ENCODE peak calls at places on chromosomes 11 and 22, in four cellular contexts. One of them, this sample, is unnamed.

GRCh38 chr11:64314805-64315561 is 2.4 kb downstream of the TRMT112 start:
- DNase-seq in right lobe of liver: no peak
- DNase-seq in HCT116: no peak
- DNase-seq in kidney: no peak
- DNase-seq in this sample: no peak

GRCh38 chr22:23657712-23658111 is 25.6 kb upstream of the DRICH1 start:
- DNase-seq in right lobe of liver: no peak
- DNase-seq in HCT116: no peak
- DNase-seq in kidney: no peak
- DNase-seq in this sample: no peak

GRCh38 chr22:44917372-44918165 is 92.2 kb downstream of the PHF21B start:
- DNase-seq in right lobe of liver: no peak
- DNase-seq in HCT116: no peak
- DNase-seq in kidney: peak; percentile 38
- DNase-seq in this sample: no peak

GRCh38 chr11:65316311-65316978 is 1.8 kb downstream of the CDC42EP2 start:
- DNase-seq in right lobe of liver: no peak
- DNase-seq in HCT116: no peak
- DNase-seq in kidney: no peak
- DNase-seq in this sample: no peak

GRCh38 chr11:17650601-17650911 is 68.8 kb upstream of the MYOD1 start:
- DNase-seq in right lobe of liver: no peak
- DNase-seq in HCT116: no peak
- DNase-seq in kidney: no peak
- DNase-seq in this sample: no peak

GRCh38 chr11:134950692-134951304 is 538.8 kb upstream of the B3GAT1 start:
- DNase-seq in right lobe of liver: no peak
- DNase-seq in HCT116: no peak
- DNase-seq in kidney: no peak
- DNase-seq in this sample: no peak

GRCh38 chr22:30877662-30878515 is 90.7 kb downstream of the MORC2 start:
- DNase-seq in right lobe of liver: no peak
- DNase-seq in HCT116: no peak
- DNase-seq in kidney: peak; percentile 59
- DNase-seq in this sample: no peak

GRCh38 chr11:129295746-129296145 is 79.9 kb upstream of the BARX2 start:
- DNase-seq in right lobe of liver: no peak
- DNase-seq in HCT116: no peak
- DNase-seq in kidney: no peak
- DNase-seq in this sample: peak; percentile 28

GRCh38 chr11:47215366-47215925 is 672 bp downstream of the DDB2 start:
- DNase-seq in right lobe of liver: no peak
- DNase-seq in HCT116: no peak
- DNase-seq in kidney: no peak
- DNase-seq in this sample: no peak

GRCh38 chr22:38462960-38463784 is 4.7 kb upstream of the KDELR3 start:
- DNase-seq in right lobe of liver: no peak
- DNase-seq in HCT116: no peak
- DNase-seq in kidney: peak; percentile 86
- DNase-seq in this sample: no peak

GRCh38 chr11:35424157-35424945 is 5.0 kb upstream of the SLC1A2 start:
- DNase-seq in right lobe of liver: no peak
- DNase-seq in HCT116: no peak
- DNase-seq in kidney: no peak
- DNase-seq in this sample: no peak

GRCh38 chr11:2301631-2302272 is at the start of the genes C11orf21 and TSPAN32:
- DNase-seq in right lobe of liver: no peak
- DNase-seq in HCT116: no peak
- DNase-seq in kidney: peak; percentile 77
- DNase-seq in this sample: no peak

GRCh38 chr11:16968196-16968595 is 46.0 kb downstream of the PLEKHA7 start:
- DNase-seq in right lobe of liver: no peak
- DNase-seq in HCT116: no peak
- DNase-seq in kidney: no peak
- DNase-seq in this sample: no peak

GRCh38 chr11:67384851-67385366 is 6.9 kb upstream of the RAD9A start:
- DNase-seq in right lobe of liver: no peak
- DNase-seq in HCT116: no peak
- DNase-seq in kidney: peak; percentile 85
- DNase-seq in this sample: no peak

GRCh38 chr11:27839226-27839913 is 139.1 kb upstream of the BDNF start:
- DNase-seq in right lobe of liver: no peak
- DNase-seq in HCT116: no peak
- DNase-seq in kidney: no peak
- DNase-seq in this sample: peak; percentile 23

GRCh38 chr11:131606936-131607335 is 236.5 kb downstream of the NTM start:
- DNase-seq in right lobe of liver: no peak
- DNase-seq in HCT116: no peak
- DNase-seq in kidney: no peak
- DNase-seq in this sample: no peak

GRCh38 chr11:11324090-11324489 is 29.0 kb downstream of the CSNK2A3 start:
- DNase-seq in right lobe of liver: no peak
- DNase-seq in HCT116: no peak
- DNase-seq in kidney: no peak
- DNase-seq in this sample: no peak

GRCh38 chr11:75523811-75524401 is 1.8 kb downstream of the GDPD5 start:
- DNase-seq in right lobe of liver: no peak
- DNase-seq in HCT116: no peak
- DNase-seq in kidney: no peak
- DNase-seq in this sample: no peak

GRCh38 chr11:75525433-75526191 is at the start of gene GDPD5:
- DNase-seq in right lobe of liver: peak; percentile 87
- DNase-seq in HCT116: peak; percentile 58
- DNase-seq in kidney: peak; percentile 94
- DNase-seq in this sample: peak; percentile 31

GRCh38 chr11:75524576-75525432 is 937 bp downstream of the GDPD5 start:
- DNase-seq in right lobe of liver: peak; percentile 29
- DNase-seq in HCT116: no peak
- DNase-seq in kidney: peak; percentile 84
- DNase-seq in this sample: no peak

GRCh38 chr11:75522645-75523044 is 3.1 kb downstream of the GDPD5 start:
- DNase-seq in right lobe of liver: no peak
- DNase-seq in HCT116: no peak
- DNase-seq in kidney: no peak
- DNase-seq in this sample: no peak

DNA sequence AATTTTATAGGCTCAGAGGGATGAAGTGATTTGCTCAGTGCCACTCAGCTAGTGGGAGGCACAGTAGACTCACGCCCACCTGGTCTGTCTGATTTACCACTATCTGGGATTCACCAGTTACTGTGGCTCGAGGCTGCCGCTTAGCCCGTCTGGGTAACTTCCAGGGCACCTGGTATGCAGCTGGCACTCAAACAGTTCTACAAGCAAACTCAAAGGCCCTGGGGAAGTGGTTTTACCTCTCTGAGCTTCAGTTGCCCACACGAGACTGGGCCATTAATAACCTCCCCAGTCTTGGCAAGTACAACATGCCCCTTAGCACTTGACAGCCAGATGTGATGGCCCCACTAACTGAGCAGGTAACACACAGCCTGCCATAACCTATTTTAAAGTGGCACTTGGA is 2.6 kb downstream of the GDPD5 start:
- DNase-seq in right lobe of liver: no peak
- DNase-seq in HCT116: no peak
- DNase-seq in kidney: no peak
- DNase-seq in this sample: no peak
- H3K4me3 ChIP-seq in right lobe of liver: no peak overlapping the region
- H3K4me3 ChIP-seq in HCT116: no peak overlapping the region
- H3K4me3 ChIP-seq in kidney: no peak overlapping the region
- H3K4me3 ChIP-seq in this sample: no peak overlapping the region

DNA sequence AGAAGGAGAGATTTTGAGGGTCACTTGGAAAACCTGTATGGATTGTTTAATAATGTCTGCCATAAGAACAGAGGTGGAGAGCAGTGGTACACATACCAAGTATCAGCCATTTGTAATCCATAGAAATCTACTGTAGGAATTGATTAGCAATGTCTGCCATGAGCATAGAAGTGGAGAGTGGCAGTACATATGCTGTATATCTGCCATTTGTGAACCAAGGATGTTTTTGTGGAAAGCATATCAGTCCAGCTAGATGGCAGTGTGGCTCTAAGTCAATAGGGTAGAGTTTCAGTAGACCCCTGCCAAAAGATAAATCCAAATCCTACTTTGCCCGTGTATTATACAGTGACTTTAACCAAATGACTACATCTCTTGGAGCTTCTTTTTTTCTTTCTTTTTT is 82.9 kb upstream of the SEZ6L start:
- DNase-seq in right lobe of liver: no peak
- DNase-seq in HCT116: no peak
- DNase-seq in kidney: no peak
- DNase-seq in this sample: no peak
- TF ChIP-seq CTCF in right lobe of liver: no peak
- TF ChIP-seq CTCF in HCT116: no peak
- TF ChIP-seq CTCF in kidney: no peak
- TF ChIP-seq CTCF in this sample: no peak

DNA sequence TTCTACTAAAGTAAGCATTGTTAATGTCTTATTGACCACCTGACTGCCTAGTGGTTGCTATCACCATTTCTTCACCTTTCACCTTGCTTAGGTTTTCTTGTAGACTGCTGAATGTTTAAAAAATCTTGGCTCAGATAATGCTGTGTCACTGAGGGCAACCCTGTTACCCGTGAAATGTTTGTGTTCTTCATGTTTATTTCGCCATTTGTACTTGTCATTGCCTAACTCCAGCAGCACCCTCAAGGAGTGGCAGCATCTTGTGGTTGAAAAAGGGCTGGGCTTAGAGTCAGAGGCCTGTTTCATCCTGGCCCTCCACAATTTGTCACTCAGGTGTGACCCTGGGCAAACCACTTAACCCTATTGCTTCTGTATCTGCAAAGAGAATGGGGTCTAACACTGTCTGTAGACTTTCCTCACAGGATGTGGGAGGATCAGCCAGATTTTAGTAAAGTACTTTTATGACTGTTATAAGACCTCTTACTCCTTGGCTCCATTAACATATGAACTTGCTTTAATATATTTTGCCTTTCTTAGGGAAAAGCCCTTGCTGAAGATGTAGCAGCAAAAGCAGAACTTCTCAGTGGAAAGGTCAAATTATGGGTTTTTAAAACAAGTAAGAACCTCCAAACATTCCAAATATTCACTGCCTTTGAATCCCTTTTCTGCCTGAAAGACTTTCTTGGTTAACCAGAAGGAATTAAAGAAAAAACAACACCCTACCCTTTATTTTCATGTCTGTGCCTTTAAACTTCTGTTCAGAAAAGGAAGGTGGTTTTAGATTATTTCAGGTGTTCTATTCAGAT is 154.5 kb upstream of the C11orf87 start:
- DNase-seq in right lobe of liver: no peak
- DNase-seq in HCT116: no peak
- DNase-seq in kidney: no peak
- DNase-seq in this sample: peak; percentile 19
- H3K4me3 ChIP-seq in right lobe of liver: no peak overlapping the region
- H3K4me3 ChIP-seq in HCT116: no peak overlapping the region
- H3K4me3 ChIP-seq in kidney: no peak overlapping the region
- H3K4me3 ChIP-seq in this sample: no peak overlapping the region

GRCh38 chr22:21972293-21972779 is 10.3 kb downstream of the TOP3B start:
- DNase-seq in right lobe of liver: peak; percentile 33
- DNase-seq in HCT116: no peak
- DNase-seq in kidney: no peak
- DNase-seq in this sample: no peak
- TF ChIP-seq CTCF in right lobe of liver: peak; percentile 82
- TF ChIP-seq CTCF in HCT116: peak; percentile 92
- TF ChIP-seq CTCF in kidney: peak; percentile 63
- TF ChIP-seq CTCF in this sample: peak; percentile 90

DNA sequence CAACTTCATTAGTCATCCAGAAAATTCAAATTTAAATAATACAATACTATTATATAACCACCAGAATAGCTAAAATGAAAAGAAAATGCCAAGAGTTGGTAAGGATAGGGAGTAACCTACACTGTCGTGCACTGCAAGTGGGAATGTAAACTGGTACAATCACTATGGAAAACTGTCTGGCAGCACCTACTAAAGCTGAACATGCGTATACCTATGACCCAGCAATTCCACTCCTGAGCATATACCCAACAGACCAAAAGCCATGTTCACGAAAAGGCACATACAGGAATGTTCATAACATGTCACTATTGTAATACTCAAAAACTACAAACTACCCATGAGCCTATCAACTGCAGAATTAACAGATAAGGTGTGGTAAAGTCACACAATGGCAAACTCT is 32.7 kb downstream of the DENND5A start:
- DNase-seq in right lobe of liver: no peak
- DNase-seq in HCT116: no peak
- DNase-seq in kidney: no peak
- DNase-seq in this sample: no peak
- H3K4me3 ChIP-seq in right lobe of liver: no peak overlapping the region
- H3K4me3 ChIP-seq in HCT116: no peak overlapping the region
- H3K4me3 ChIP-seq in kidney: no peak overlapping the region
- H3K4me3 ChIP-seq in this sample: no peak overlapping the region

GRCh38 chr11:32233928-32234327 is 143.1 kb downstream of the RCN1 start:
- DNase-seq in right lobe of liver: no peak
- DNase-seq in HCT116: no peak
- DNase-seq in kidney: no peak
- DNase-seq in this sample: no peak

GRCh38 chr11:32232516-32232915 is 141.6 kb downstream of the RCN1 start:
- DNase-seq in right lobe of liver: no peak
- DNase-seq in HCT116: no peak
- DNase-seq in kidney: no peak
- DNase-seq in this sample: no peak

GRCh38 chr11:32233276-32233675 is 142.4 kb downstream of the RCN1 start:
- DNase-seq in right lobe of liver: no peak
- DNase-seq in HCT116: no peak
- DNase-seq in kidney: no peak
- DNase-seq in this sample: no peak

GRCh38 chr11:32229566-32230240 is 138.8 kb downstream of the RCN1 start:
- DNase-seq in right lobe of liver: no peak
- DNase-seq in HCT116: no peak
- DNase-seq in kidney: no peak
- DNase-seq in this sample: no peak

GRCh38 chr11:32231909-32232493 is 141.1 kb downstream of the RCN1 start:
- DNase-seq in right lobe of liver: no peak
- DNase-seq in HCT116: peak; percentile 36
- DNase-seq in kidney: no peak
- DNase-seq in this sample: no peak
- TF ChIP-seq CTCF in right lobe of liver: peak; percentile 39
- TF ChIP-seq CTCF in HCT116: peak; percentile 98
- TF ChIP-seq CTCF in kidney: peak; percentile 15
- TF ChIP-seq CTCF in this sample: peak; percentile 79

DNA sequence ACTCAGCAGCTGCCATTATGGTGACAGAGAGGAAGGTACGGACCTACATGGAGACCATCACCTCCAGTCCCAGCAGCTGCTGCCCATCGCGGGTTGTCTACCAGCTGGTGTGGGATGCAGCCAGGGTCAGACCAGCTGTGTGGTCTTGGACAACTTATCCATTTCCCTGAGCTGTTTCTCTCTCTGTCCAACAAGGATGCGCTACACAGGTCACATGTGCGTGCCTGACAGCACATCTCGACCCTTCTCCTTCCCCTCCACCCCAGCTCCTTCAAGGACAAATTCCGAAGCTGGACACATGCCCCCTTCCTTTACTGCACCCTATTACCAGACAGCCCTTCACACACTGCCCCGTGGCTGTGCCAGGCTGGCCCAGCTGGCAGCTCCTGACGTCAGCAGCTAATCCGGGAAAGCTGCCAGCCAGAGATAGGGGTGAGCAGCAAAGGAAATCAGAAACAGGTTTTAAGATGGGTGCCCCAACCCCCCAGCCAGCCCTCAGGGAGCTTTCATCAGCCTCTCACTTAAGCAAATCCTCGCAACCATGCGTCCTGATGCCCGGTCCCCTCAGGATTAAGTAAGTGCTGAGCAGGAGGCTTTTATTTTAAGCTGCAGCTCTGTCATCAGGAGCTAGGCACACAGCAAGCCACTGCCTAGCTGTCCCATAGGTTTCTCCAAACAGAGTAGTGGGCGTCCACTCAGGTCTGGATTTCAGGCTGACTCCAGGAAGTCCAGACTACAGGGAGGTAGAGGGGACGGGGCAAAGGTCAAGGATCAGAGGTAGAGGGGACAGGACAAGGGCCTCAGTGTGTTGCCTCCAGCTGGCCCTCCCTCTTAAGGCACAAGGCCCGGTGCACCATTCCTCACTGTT is 20.3 kb downstream of the TEF start:
- DNase-seq in right lobe of liver: peak; percentile 85
- DNase-seq in HCT116: no peak
- DNase-seq in kidney: peak; percentile 84
- DNase-seq in this sample: no peak
- H3K4me3 ChIP-seq in right lobe of liver: no peak overlapping the region
- H3K4me3 ChIP-seq in HCT116: no peak overlapping the region
- H3K4me3 ChIP-seq in kidney: no peak overlapping the region
- H3K4me3 ChIP-seq in this sample: no peak overlapping the region